ENCODE peak calls at places on chromosomes 16 and 17, in six cellular contexts. N is activated naive CD4-positive, alpha-beta T cell treated with anti-CD3 and anti-CD28 coated beads for 36 hours; X is heart left ventricle; Y is progenitor cell of endocrine pancreas; K is NCI-H1930; H is stimulated activated naive CD4-positive, alpha-beta T cell. S is an unnamed sample.

GRCh38 chr16:78363843-78364242 is 264.4 kb downstream of the WWOX start:
- DNase-seq in K (no peak), X (no peak), Y (no peak), N (no peak), H (no peak), S (no peak)

GRCh38 chr17:17502741-17503565 is 6.8 kb upstream of the RASD1 start:
- DNase-seq in Y (no peak), K (no peak), X (no peak), N (no peak), H (no peak), S (no peak)

GRCh38 chr17:48215583-48216139 is 108.1 kb downstream of the SNX11 start:
- DNase-seq in X (no peak), Y (no peak), H (no peak), K (peak; percentile 58), N (no peak), S (peak; percentile 27)

GRCh38 chr17:77704048-77704815 is 254.3 kb upstream of the TNRC6C start:
- DNase-seq in H (no peak), N (no peak), X (no peak), Y (no peak), K (no peak), S (no peak)

GRCh38 chr17:57557793-57558681 is 187.1 kb downstream of the CCDC182 start:
- DNase-seq in K (peak; percentile 23), N (no peak), Y (no peak), X (no peak), H (no peak), S (peak; percentile 80)

GRCh38 chr16:66758086-66758485 is 6.7 kb upstream of the DYNC1LI2 start:
- DNase-seq in Y (no peak), N (no peak), K (no peak), H (no peak), X (no peak), S (no peak)

GRCh38 chr17:54102246-54102645 is 279.5 kb downstream of the KIF2B start:
- DNase-seq in N (no peak), Y (no peak), X (no peak), H (no peak), K (no peak), S (no peak)

GRCh38 chr16:27463741-27464662 is 62.0 kb downstream of the IL21R start:
- DNase-seq in H (peak; percentile 72), Y (no peak), N (peak; percentile 49), K (no peak), X (no peak), S (no peak)

GRCh38 chr16:17397499-17397891 is 73.3 kb downstream of the XYLT1 start:
- DNase-seq in H (peak; percentile 7), N (no peak), Y (no peak), K (no peak), X (no peak), S (peak; percentile 48)

GRCh38 chr16:87701505-87701921 is 64.3 kb downstream of the KLHDC4 start:
- DNase-seq in H (no peak), N (no peak), K (no peak), X (no peak), Y (no peak), S (peak; percentile 98)

S was measured in NAMALWA.